ENCODE peak calls at places on chromosomes 16 and 17, in seven cellular contexts. N is NCI-H1436; T is GM03348; H is LoVo; L is NCI-H2107; W is stimulated activated CD8-positive, alpha-beta memory T cell treated with anti-CD3 and anti-CD28 coated beads, Interleukin-4, amount 100 ng/mL, for 48 hours; V is NCI-H1930. C is an unnamed sample.

GRCh38 chr17:31323551-31323950 is 2.1 kb upstream of the EVI2A start:
- DNase-seq in N (no peak), T (no peak), H (no peak), L (no peak), W (no peak), V (no peak), C (no peak)

GRCh38 chr17:31371511-31372097 is 19.9 kb upstream of the RAB11FIP4 start:
- DNase-seq in N (no peak), T (peak; percentile 31), H (no peak), L (no peak), W (no peak), V (no peak), C (no peak)

GRCh38 chr17:75694536-75694935 is 26.7 kb upstream of the ITGB4 start:
- DNase-seq in N (no peak), T (no peak), H (no peak), L (no peak), W (no peak), V (no peak), C (no peak)

GRCh38 chr16:29790183-29790948 is at the start of gene KIF22:
- DNase-seq in N (peak; percentile 99), T (peak; percentile 99), H (peak; percentile 99), L (peak; percentile 97), W (peak; percentile 100), V (peak; percentile 99), C (peak; percentile 100)

GRCh38 chr17:72587156-72587555 is 466.3 kb downstream of the SOX9 start:
- DNase-seq in N (no peak), T (no peak), H (no peak), L (no peak), W (no peak), V (no peak), C (no peak)

GRCh38 chr16:84312783-84313382 is 18.2 kb downstream of the WFDC1 start:
- DNase-seq in N (peak; percentile 69), T (no peak), H (no peak), L (peak; percentile 34), W (no peak), V (peak; percentile 52), C (no peak)

GRCh38 chr17:82887255-82888164 is 47.7 kb upstream of the ZNF750 start:
- DNase-seq in N (no peak), T (no peak), H (no peak), L (no peak), W (no peak), V (no peak), C (no peak)

GRCh38 chr16:68605746-68606145 is 39.4 kb upstream of the CDH3 start:
- DNase-seq in N (no peak), T (no peak), H (no peak), L (no peak), W (no peak), V (no peak), C (no peak)

GRCh38 chr17:49434821-49435581 is 20.3 kb upstream of the PHB1 start:
- DNase-seq in N (peak; percentile 47), T (peak; percentile 87), H (peak; percentile 32), L (no peak), W (peak; percentile 76), V (peak; percentile 8), C (peak; percentile 59)

GRCh38 chr16:4801962-4802658 is at the start of gene ROGDI:
- DNase-seq in N (peak; percentile 75), T (peak; percentile 66), H (peak; percentile 86), L (peak; percentile 78), W (peak; percentile 79), V (peak; percentile 83), C (peak; percentile 69)

GRCh38 chr16:57422026-57422944 is 17.7 kb downstream of the CCL17 start:
- DNase-seq in N (peak; percentile 5), T (peak; percentile 67), H (peak; percentile 39), L (peak; percentile 1), W (no peak), V (peak; percentile 3), C (no peak)

GRCh38 chr16:67329901-67330300 is 3.3 kb downstream of the LRRC36 start:
- DNase-seq in N (no peak), T (no peak), H (no peak), L (no peak), W (no peak), V (no peak), C (no peak)

GRCh38 chr16:87723224-87723619 is 42.6 kb downstream of the KLHDC4 start:
- DNase-seq in N (peak; percentile 86), T (no peak), H (no peak), L (peak; percentile 86), W (no peak), V (no peak), C (no peak)

GRCh38 chr17:44024271-44024663 is 9.5 kb upstream of the TMEM101 start:
- DNase-seq in N (peak; percentile 46), T (no peak), H (no peak), L (peak; percentile 80), W (no peak), V (no peak), C (no peak)

GRCh38 chr16:86604436-86605220 is 26.3 kb downstream of the FOXL1 start:
- DNase-seq in N (no peak), T (no peak), H (no peak), L (no peak), W (peak; percentile 42), V (no peak), C (peak; percentile 27)

GRCh38 chr16:85819711-85820110 is 20.2 kb downstream of the COX4I1 start:
- DNase-seq in N (no peak), T (no peak), H (no peak), L (no peak), W (no peak), V (no peak), C (no peak)

GRCh38 chr16:58329147-58329546 is 34.3 kb upstream of the PRSS54 start:
- DNase-seq in N (no peak), T (peak; percentile 25), H (peak; percentile 18), L (no peak), W (no peak), V (no peak), C (no peak)

GRCh38 chr17:73045722-73046121 is 46.8 kb downstream of the SLC39A11 start:
- DNase-seq in N (no peak), T (no peak), H (no peak), L (no peak), W (no peak), V (no peak), C (no peak)

GRCh38 chr17:57114085-57114673 is 29.1 kb downstream of the AKAP1 start:
- DNase-seq in N (peak; percentile 53), T (peak; percentile 56), H (no peak), L (no peak), W (peak; percentile 87), V (peak; percentile 8), C (peak; percentile 72)

GRCh38 chr16:87802670-87803069 is 36.9 kb upstream of the KLHDC4 start:
- DNase-seq in N (no peak), T (no peak), H (no peak), L (no peak), W (no peak), V (no peak), C (no peak)

GRCh38 chr16:27232061-27232841 is 28.9 kb downstream of the KDM8 start:
- DNase-seq in N (no peak), T (no peak), H (no peak), L (no peak), W (peak; percentile 73), V (no peak), C (peak; percentile 73)